ENCODE peak calls at places on chromosomes 7 and 10, in four cellular contexts. One of them, this sample, is unnamed.

GRCh38 chr7:155425946-155426345 is 32.0 kb upstream of the EN2 start:
- DNase-seq in left lung: peak; percentile 26
- DNase-seq in breast epithelium: no peak
- DNase-seq in thoracic aorta: no peak
- DNase-seq in this sample: no peak

GRCh38 chr10:76885815-76886214 is 751.8 kb downstream of the KCNMA1 start:
- DNase-seq in thoracic aorta: no peak
- DNase-seq in left lung: no peak
- DNase-seq in breast epithelium: no peak
- DNase-seq in this sample: no peak

GRCh38 chr7:98968621-98969020 is 90.3 kb downstream of the TRRAP start:
- DNase-seq in thoracic aorta: no peak
- DNase-seq in breast epithelium: no peak
- DNase-seq in left lung: no peak
- DNase-seq in this sample: no peak

GRCh38 chr10:132696204-132696603 is 89.7 kb downstream of the NKX6-2 start:
- DNase-seq in left lung: no peak
- DNase-seq in thoracic aorta: no peak
- DNase-seq in breast epithelium: no peak
- DNase-seq in this sample: no peak

GRCh38 chr7:49721441-49721840 is 52.0 kb upstream of the VWC2 start:
- DNase-seq in thoracic aorta: no peak
- DNase-seq in breast epithelium: no peak
- DNase-seq in left lung: no peak
- DNase-seq in this sample: no peak

GRCh38 chr7:32891046-32891799 is at the start of gene KBTBD2:
- DNase-seq in left lung: peak; percentile 95
- DNase-seq in thoracic aorta: peak; percentile 20
- DNase-seq in breast epithelium: peak; percentile 76
- DNase-seq in this sample: peak; percentile 91

GRCh38 chr10:79046991-79047874 is 21.5 kb upstream of the ZMIZ1 start:
- DNase-seq in breast epithelium: peak; percentile 36
- DNase-seq in thoracic aorta: no peak
- DNase-seq in left lung: no peak
- DNase-seq in this sample: no peak

GRCh38 chr10:61164458-61165160 is 220.6 kb upstream of the RHOBTB1 start:
- DNase-seq in breast epithelium: peak; percentile 59
- DNase-seq in left lung: peak; percentile 32
- DNase-seq in thoracic aorta: no peak
- DNase-seq in this sample: peak; percentile 20

GRCh38 chr10:87775766-87776165 is 42.3 kb downstream of the ATAD1 start:
- DNase-seq in breast epithelium: no peak
- DNase-seq in thoracic aorta: no peak
- DNase-seq in left lung: no peak
- DNase-seq in this sample: peak; percentile 59

GRCh38 chr10:133128126-133129081 is 31.6 kb upstream of the KNDC1 start:
- DNase-seq in left lung: peak; percentile 81
- DNase-seq in thoracic aorta: no peak
- DNase-seq in breast epithelium: peak; percentile 48
- DNase-seq in this sample: no peak

GRCh38 chr10:84173543-84173942 is at the start of gene GPR15LG:
- DNase-seq in thoracic aorta: no peak
- DNase-seq in breast epithelium: no peak
- DNase-seq in left lung: no peak
- DNase-seq in this sample: no peak

GRCh38 chr10:95334793-95335120 is 44.0 kb upstream of the PDLIM1 start:
- DNase-seq in breast epithelium: no peak
- DNase-seq in left lung: no peak
- DNase-seq in thoracic aorta: no peak
- DNase-seq in this sample: no peak

GRCh38 chr7:2964208-2964607 is 79.5 kb downstream of the CARD11 start:
- DNase-seq in thoracic aorta: no peak
- DNase-seq in breast epithelium: no peak
- DNase-seq in left lung: no peak
- DNase-seq in this sample: no peak

GRCh38 chr7:6437251-6437650 is 10.5 kb downstream of the DAGLB start:
- DNase-seq in breast epithelium: no peak
- DNase-seq in thoracic aorta: no peak
- DNase-seq in left lung: no peak
- DNase-seq in this sample: no peak

GRCh38 chr7:149329787-149330334 is 67.9 kb downstream of the ZNF783 start:
- DNase-seq in breast epithelium: no peak
- DNase-seq in left lung: no peak
- DNase-seq in thoracic aorta: no peak
- DNase-seq in this sample: no peak

GRCh38 chr7:30928254-30928872 is 16.7 kb downstream of the AQP1 start:
- DNase-seq in left lung: peak; percentile 31
- DNase-seq in thoracic aorta: no peak
- DNase-seq in breast epithelium: peak; percentile 19
- DNase-seq in this sample: no peak

GRCh38 chr7:1091019-1091643 is 3.2 kb downstream of the GPER1 start:
- DNase-seq in left lung: no peak
- DNase-seq in breast epithelium: no peak
- DNase-seq in thoracic aorta: no peak
- DNase-seq in this sample: no peak

GRCh38 chr10:112802411-112803060 is 147.5 kb upstream of the TCF7L2 start:
- DNase-seq in left lung: no peak
- DNase-seq in thoracic aorta: no peak
- DNase-seq in breast epithelium: no peak
- DNase-seq in this sample: no peak

GRCh38 chr10:130141460-130141859 is 5.3 kb downstream of the GLRX3 start:
- DNase-seq in breast epithelium: no peak
- DNase-seq in left lung: no peak
- DNase-seq in thoracic aorta: no peak
- DNase-seq in this sample: peak; percentile 42

GRCh38 chr10:7287377-7287776 is 123.5 kb downstream of the SFMBT2 start:
- DNase-seq in left lung: no peak
- DNase-seq in breast epithelium: no peak
- DNase-seq in thoracic aorta: no peak
- DNase-seq in this sample: no peak

GRCh38 chr7:94769726-94770125 is 113.8 kb upstream of the SGCE start:
- DNase-seq in breast epithelium: no peak
- DNase-seq in left lung: no peak
- DNase-seq in thoracic aorta: no peak
- DNase-seq in this sample: no peak
- TF ChIP-seq CTCF in breast epithelium: no peak
- TF ChIP-seq CTCF in left lung: no peak
- TF ChIP-seq CTCF in thoracic aorta: no peak
- TF ChIP-seq CTCF in this sample: no peak

DNA sequence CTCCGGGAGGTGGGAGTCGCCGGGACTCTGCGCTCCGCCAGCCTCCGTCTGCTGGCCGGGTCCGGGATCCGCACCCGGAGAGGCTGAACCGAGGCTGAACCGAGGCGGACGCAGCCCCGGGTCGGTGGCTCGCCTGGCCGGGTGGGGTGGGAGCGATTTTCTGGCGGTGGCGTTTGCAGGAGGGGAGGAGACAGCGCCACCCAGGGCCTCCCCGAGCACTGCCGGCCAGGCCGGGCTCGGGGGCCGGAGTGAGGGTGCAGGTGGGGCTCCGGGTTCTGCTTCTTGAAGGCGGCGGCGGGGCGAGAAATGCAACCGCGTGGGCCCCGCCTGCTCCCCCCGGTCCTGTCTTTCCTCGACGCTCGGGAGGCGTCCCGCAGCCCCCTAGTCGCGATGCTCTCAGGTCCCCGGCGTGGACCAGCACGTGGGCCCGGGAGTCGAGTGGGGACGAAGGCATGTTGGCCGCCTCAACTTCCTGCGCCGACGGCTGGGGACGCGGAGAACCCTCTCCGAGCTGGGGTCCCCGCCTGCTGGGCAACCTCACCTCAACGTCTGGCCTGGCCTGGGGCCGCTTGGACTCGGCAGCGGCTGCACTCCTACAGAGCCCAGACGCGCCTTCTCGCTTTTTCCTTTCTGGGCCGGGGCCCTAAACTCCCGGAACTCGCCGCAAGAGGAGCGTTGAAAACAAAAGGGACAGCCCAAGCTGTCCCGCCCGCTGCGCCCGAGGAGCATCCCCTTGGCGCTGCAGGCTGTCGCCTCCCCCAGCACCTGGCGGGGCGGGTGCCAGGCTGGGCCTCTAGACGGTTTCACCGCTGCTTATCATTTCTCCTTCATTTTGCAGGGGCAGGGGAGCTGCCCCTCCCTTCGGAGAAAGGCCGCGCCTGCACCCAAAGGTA is 25.2 kb upstream of the VAX1 start:
- DNase-seq in left lung: no peak
- DNase-seq in thoracic aorta: no peak
- DNase-seq in breast epithelium: no peak
- DNase-seq in this sample: no peak
- TF ChIP-seq CTCF in left lung: no peak
- TF ChIP-seq CTCF in thoracic aorta: no peak
- TF ChIP-seq CTCF in breast epithelium: no peak
- TF ChIP-seq CTCF in this sample: no peak

GRCh38 chr10:110016957-110017514 is 9.3 kb downstream of the ADD3 start:
- DNase-seq in left lung: no peak
- DNase-seq in thoracic aorta: no peak
- DNase-seq in breast epithelium: no peak
- DNase-seq in this sample: no peak

GRCh38 chr10:110020265-110020664 is 12.5 kb downstream of the ADD3 start:
- DNase-seq in left lung: no peak
- DNase-seq in breast epithelium: no peak
- DNase-seq in thoracic aorta: no peak
- DNase-seq in this sample: no peak

GRCh38 chr10:110013615-110014293 is 6.0 kb downstream of the ADD3 start:
- DNase-seq in left lung: no peak
- DNase-seq in breast epithelium: no peak
- DNase-seq in thoracic aorta: no peak
- DNase-seq in this sample: no peak

GRCh38 chr10:110017940-110018339 is 10.2 kb downstream of the ADD3 start:
- DNase-seq in breast epithelium: no peak
- DNase-seq in left lung: no peak
- DNase-seq in thoracic aorta: no peak
- DNase-seq in this sample: peak; percentile 54

DNA sequence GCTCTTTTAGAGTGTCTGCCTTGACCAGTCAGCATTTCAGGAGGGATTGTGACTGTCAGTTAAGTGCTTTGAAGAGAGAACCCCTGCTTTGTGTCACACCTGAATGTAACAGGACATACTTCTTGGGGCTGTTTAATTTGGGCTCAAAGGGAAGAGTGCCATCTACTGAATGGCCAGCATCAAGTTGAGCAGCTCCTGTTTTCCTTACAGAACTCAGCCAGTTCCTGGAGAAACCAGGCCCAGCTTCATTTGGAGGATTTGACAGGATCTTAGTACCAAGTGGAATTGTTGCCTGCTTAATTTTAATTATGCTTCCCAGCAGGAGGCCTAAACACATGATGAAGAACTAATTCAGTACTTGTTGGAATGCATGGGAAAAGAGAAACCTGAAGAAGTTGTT is 8.3 kb downstream of the ADD3 start:
- DNase-seq in left lung: no peak
- DNase-seq in thoracic aorta: no peak
- DNase-seq in breast epithelium: no peak
- DNase-seq in this sample: peak; percentile 36
- TF ChIP-seq CTCF in left lung: no peak
- TF ChIP-seq CTCF in thoracic aorta: no peak
- TF ChIP-seq CTCF in breast epithelium: no peak
- TF ChIP-seq CTCF in this sample: peak; percentile 27

DNA sequence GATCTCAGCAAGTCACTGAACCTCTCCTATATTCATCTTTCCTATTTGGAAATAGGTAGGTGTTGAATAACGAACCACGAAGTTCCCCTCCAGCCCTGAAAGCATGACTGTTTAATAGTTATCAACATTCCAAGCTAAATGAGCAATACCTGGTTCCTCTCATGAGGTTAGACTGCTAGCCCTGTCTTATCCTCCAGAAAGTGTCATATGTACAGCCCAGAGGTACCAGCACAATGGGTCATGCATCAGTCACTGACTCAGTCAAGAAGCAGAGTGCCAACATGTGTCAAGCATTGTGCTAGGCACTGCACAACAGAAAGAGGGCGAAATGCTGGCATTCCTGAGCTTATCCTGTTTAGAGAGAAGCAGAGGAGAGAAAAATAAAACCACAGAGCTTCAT is 70.0 kb downstream of the AMPH start:
- DNase-seq in breast epithelium: no peak
- DNase-seq in left lung: no peak
- DNase-seq in thoracic aorta: no peak
- DNase-seq in this sample: no peak
- TF ChIP-seq CTCF in breast epithelium: no peak
- TF ChIP-seq CTCF in left lung: no peak
- TF ChIP-seq CTCF in thoracic aorta: no peak
- TF ChIP-seq CTCF in this sample: no peak

GRCh38 chr10:31098091-31098490 is 66.4 kb upstream of the ZNF438 start:
- DNase-seq in thoracic aorta: no peak
- DNase-seq in left lung: no peak
- DNase-seq in breast epithelium: no peak
- DNase-seq in this sample: peak; percentile 64
- TF ChIP-seq CTCF in thoracic aorta: no peak
- TF ChIP-seq CTCF in left lung: no peak
- TF ChIP-seq CTCF in breast epithelium: no peak
- TF ChIP-seq CTCF in this sample: no peak

This sample was measured in fibroblast of pulmonary artery.